ENCODE peak calls at places on chromosomes 16 and 17, in eight cellular contexts. One of them, this sample, is unnamed.

GRCh38 chr17:18855831-18856624 is 1.9 kb upstream of the PRPSAP2 start:
- DNase-seq in DND-41: peak; percentile 92
- DNase-seq in AG04449: peak; percentile 75
- DNase-seq in CD8-positive, alpha-beta memory T cell: peak; percentile 84
- DNase-seq in cardiac fibroblast: peak; percentile 95
- DNase-seq in GM12865: peak; percentile 94
- DNase-seq in neuronal stem cell: peak; percentile 93
- DNase-seq in adrenal gland: peak; percentile 96
- DNase-seq in this sample: peak; percentile 95

GRCh38 chr16:85717393-85718152 is 28.8 kb upstream of the GINS2 start:
- DNase-seq in DND-41: peak; percentile 65
- DNase-seq in AG04449: no peak
- DNase-seq in CD8-positive, alpha-beta memory T cell: peak; percentile 40
- DNase-seq in cardiac fibroblast: peak; percentile 72
- DNase-seq in GM12865: peak; percentile 76
- DNase-seq in neuronal stem cell: peak; percentile 81
- DNase-seq in adrenal gland: peak; percentile 88
- DNase-seq in this sample: peak; percentile 81

GRCh38 chr17:9668532-9668931 is 23.2 kb downstream of the USP43 start:
- DNase-seq in DND-41: no peak
- DNase-seq in AG04449: no peak
- DNase-seq in CD8-positive, alpha-beta memory T cell: no peak
- DNase-seq in cardiac fibroblast: no peak
- DNase-seq in GM12865: no peak
- DNase-seq in neuronal stem cell: no peak
- DNase-seq in adrenal gland: no peak
- DNase-seq in this sample: no peak

GRCh38 chr16:80972611-80973010 is 34.1 kb downstream of the CMC2 start:
- DNase-seq in DND-41: no peak
- DNase-seq in AG04449: no peak
- DNase-seq in CD8-positive, alpha-beta memory T cell: no peak
- DNase-seq in cardiac fibroblast: no peak
- DNase-seq in GM12865: no peak
- DNase-seq in neuronal stem cell: no peak
- DNase-seq in adrenal gland: no peak
- DNase-seq in this sample: no peak

GRCh38 chr16:74623214-74623842 is 16.4 kb upstream of the GLG1 start:
- DNase-seq in DND-41: no peak
- DNase-seq in AG04449: no peak
- DNase-seq in CD8-positive, alpha-beta memory T cell: peak; percentile 21
- DNase-seq in cardiac fibroblast: peak; percentile 68
- DNase-seq in GM12865: peak; percentile 65
- DNase-seq in neuronal stem cell: peak; percentile 3
- DNase-seq in adrenal gland: no peak
- DNase-seq in this sample: no peak

GRCh38 chr17:39632153-39632941 is 4.6 kb upstream of the STARD3 start:
- DNase-seq in DND-41: no peak
- DNase-seq in AG04449: no peak
- DNase-seq in CD8-positive, alpha-beta memory T cell: no peak
- DNase-seq in cardiac fibroblast: no peak
- DNase-seq in GM12865: no peak
- DNase-seq in neuronal stem cell: no peak
- DNase-seq in adrenal gland: no peak
- DNase-seq in this sample: peak; percentile 96

GRCh38 chr17:50883850-50884291 is 17.7 kb upstream of the TOB1 start:
- DNase-seq in DND-41: no peak
- DNase-seq in AG04449: no peak
- DNase-seq in CD8-positive, alpha-beta memory T cell: no peak
- DNase-seq in cardiac fibroblast: no peak
- DNase-seq in GM12865: peak; percentile 23
- DNase-seq in neuronal stem cell: no peak
- DNase-seq in adrenal gland: no peak
- DNase-seq in this sample: peak; percentile 64

GRCh38 chr16:2178321-2179106 is 17.9 kb downstream of the CASKIN1 start:
- DNase-seq in DND-41: no peak
- DNase-seq in AG04449: no peak
- DNase-seq in CD8-positive, alpha-beta memory T cell: peak; percentile 36
- DNase-seq in cardiac fibroblast: peak; percentile 43
- DNase-seq in GM12865: no peak
- DNase-seq in neuronal stem cell: no peak
- DNase-seq in adrenal gland: no peak
- DNase-seq in this sample: peak; percentile 45

GRCh38 chr17:79497949-79498348 is 112.9 kb downstream of the RBFOX3 start:
- DNase-seq in DND-41: no peak
- DNase-seq in AG04449: no peak
- DNase-seq in CD8-positive, alpha-beta memory T cell: no peak
- DNase-seq in cardiac fibroblast: no peak
- DNase-seq in GM12865: no peak
- DNase-seq in neuronal stem cell: no peak
- DNase-seq in adrenal gland: no peak
- DNase-seq in this sample: no peak

GRCh38 chr16:86046901-86047300 is 147.9 kb downstream of the IRF8 start:
- DNase-seq in DND-41: no peak
- DNase-seq in AG04449: no peak
- DNase-seq in CD8-positive, alpha-beta memory T cell: no peak
- DNase-seq in cardiac fibroblast: no peak
- DNase-seq in GM12865: no peak
- DNase-seq in neuronal stem cell: no peak
- DNase-seq in adrenal gland: no peak
- DNase-seq in this sample: no peak

GRCh38 chr17:55140751-55141150 is 124.0 kb upstream of the HLF start:
- DNase-seq in DND-41: no peak
- DNase-seq in AG04449: no peak
- DNase-seq in CD8-positive, alpha-beta memory T cell: no peak
- DNase-seq in cardiac fibroblast: no peak
- DNase-seq in GM12865: no peak
- DNase-seq in neuronal stem cell: peak; percentile 6
- DNase-seq in adrenal gland: no peak
- DNase-seq in this sample: no peak

GRCh38 chr17:4901648-4902344 is 1.1 kb downstream of the CHRNE start:
- DNase-seq in DND-41: no peak
- DNase-seq in AG04449: no peak
- DNase-seq in CD8-positive, alpha-beta memory T cell: no peak
- DNase-seq in cardiac fibroblast: no peak
- DNase-seq in GM12865: no peak
- DNase-seq in neuronal stem cell: no peak
- DNase-seq in adrenal gland: no peak
- DNase-seq in this sample: peak; percentile 76

GRCh38 chr16:89924298-89924924 is 1.3 kb downstream of the TUBB3 start:
- DNase-seq in DND-41: peak; percentile 57
- DNase-seq in AG04449: no peak
- DNase-seq in CD8-positive, alpha-beta memory T cell: no peak
- DNase-seq in cardiac fibroblast: peak; percentile 72
- DNase-seq in GM12865: peak; percentile 37
- DNase-seq in neuronal stem cell: peak; percentile 94
- DNase-seq in adrenal gland: peak; percentile 54
- DNase-seq in this sample: no peak

GRCh38 chr16:58933186-58933585 is 199.1 kb upstream of the GOT2 start:
- DNase-seq in DND-41: no peak
- DNase-seq in AG04449: no peak
- DNase-seq in CD8-positive, alpha-beta memory T cell: no peak
- DNase-seq in cardiac fibroblast: no peak
- DNase-seq in GM12865: no peak
- DNase-seq in neuronal stem cell: no peak
- DNase-seq in adrenal gland: no peak
- DNase-seq in this sample: no peak

GRCh38 chr16:72111653-72112451 is 18.2 kb downstream of the DHX38 start:
- DNase-seq in DND-41: no peak
- DNase-seq in AG04449: no peak
- DNase-seq in CD8-positive, alpha-beta memory T cell: no peak
- DNase-seq in cardiac fibroblast: no peak
- DNase-seq in GM12865: no peak
- DNase-seq in neuronal stem cell: no peak
- DNase-seq in adrenal gland: no peak
- DNase-seq in this sample: no peak

DNA sequence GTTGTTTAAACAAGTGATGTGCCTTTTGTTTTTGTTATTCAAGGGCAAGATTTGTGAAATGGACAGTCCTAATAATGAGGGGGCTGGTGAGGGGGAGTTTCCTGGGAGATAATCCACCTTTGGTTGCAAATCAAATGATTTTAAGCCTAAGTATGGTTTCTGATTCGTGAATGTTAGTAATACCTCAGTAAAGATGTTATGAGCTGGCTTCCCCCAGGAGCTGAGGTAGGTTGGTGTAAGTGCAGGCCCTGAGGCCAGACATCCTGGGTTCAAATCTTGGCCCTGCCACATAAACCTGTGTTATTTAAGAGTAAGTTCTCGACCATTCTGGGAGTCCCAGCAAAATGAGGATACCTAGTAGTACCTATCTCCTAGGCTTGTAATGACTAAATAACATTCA is 1.5 kb downstream of the SNX29 start:
- DNase-seq in DND-41: no peak
- DNase-seq in AG04449: no peak
- DNase-seq in CD8-positive, alpha-beta memory T cell: no peak
- DNase-seq in cardiac fibroblast: no peak
- DNase-seq in GM12865: no peak
- DNase-seq in neuronal stem cell: no peak
- DNase-seq in adrenal gland: no peak
- DNase-seq in this sample: no peak
- H3K4me3 ChIP-seq in DND-41: peak overlapping the region; percentile 100
- H3K4me3 ChIP-seq in AG04449: peak overlapping the region; percentile 96
- H3K4me3 ChIP-seq in CD8-positive, alpha-beta memory T cell: no peak overlapping the region
- H3K4me3 ChIP-seq in cardiac fibroblast: no peak overlapping the region
- H3K4me3 ChIP-seq in GM12865: peak overlapping the region; percentile 76
- H3K4me3 ChIP-seq in neuronal stem cell: no peak overlapping the region
- H3K4me3 ChIP-seq in adrenal gland: no peak overlapping the region
- H3K4me3 ChIP-seq in this sample: no peak overlapping the region

GRCh38 chr16:9820481-9821246 is 361.6 kb downstream of the GRIN2A start:
- DNase-seq in DND-41: no peak
- DNase-seq in AG04449: no peak
- DNase-seq in CD8-positive, alpha-beta memory T cell: no peak
- DNase-seq in cardiac fibroblast: no peak
- DNase-seq in GM12865: no peak
- DNase-seq in neuronal stem cell: peak; percentile 76
- DNase-seq in adrenal gland: no peak
- DNase-seq in this sample: no peak
- H3K4me3 ChIP-seq in DND-41: no peak overlapping the region
- H3K4me3 ChIP-seq in AG04449: no peak overlapping the region
- H3K4me3 ChIP-seq in CD8-positive, alpha-beta memory T cell: no peak overlapping the region
- H3K4me3 ChIP-seq in cardiac fibroblast: no peak overlapping the region
- H3K4me3 ChIP-seq in GM12865: no peak overlapping the region
- H3K4me3 ChIP-seq in neuronal stem cell: no peak overlapping the region
- H3K4me3 ChIP-seq in adrenal gland: no peak overlapping the region
- H3K4me3 ChIP-seq in this sample: no peak overlapping the region

GRCh38 chr16:84617068-84617630 is 729 bp downstream of the COTL1 start:
- DNase-seq in DND-41: no peak
- DNase-seq in AG04449: no peak
- DNase-seq in CD8-positive, alpha-beta memory T cell: no peak
- DNase-seq in cardiac fibroblast: no peak
- DNase-seq in GM12865: peak; percentile 66
- DNase-seq in neuronal stem cell: no peak
- DNase-seq in adrenal gland: no peak
- DNase-seq in this sample: no peak

GRCh38 chr16:84614075-84614474 is 3.8 kb downstream of the COTL1 start:
- DNase-seq in DND-41: no peak
- DNase-seq in AG04449: no peak
- DNase-seq in CD8-positive, alpha-beta memory T cell: no peak
- DNase-seq in cardiac fibroblast: no peak
- DNase-seq in GM12865: no peak
- DNase-seq in neuronal stem cell: no peak
- DNase-seq in adrenal gland: no peak
- DNase-seq in this sample: no peak

GRCh38 chr16:84616515-84616914 is 1.4 kb downstream of the COTL1 start:
- DNase-seq in DND-41: no peak
- DNase-seq in AG04449: no peak
- DNase-seq in CD8-positive, alpha-beta memory T cell: no peak
- DNase-seq in cardiac fibroblast: no peak
- DNase-seq in GM12865: peak; percentile 52
- DNase-seq in neuronal stem cell: no peak
- DNase-seq in adrenal gland: no peak
- DNase-seq in this sample: peak; percentile 47

GRCh38 chr16:84613408-84614071 is 4.3 kb downstream of the COTL1 start:
- DNase-seq in DND-41: no peak
- DNase-seq in AG04449: no peak
- DNase-seq in CD8-positive, alpha-beta memory T cell: no peak
- DNase-seq in cardiac fibroblast: no peak
- DNase-seq in GM12865: no peak
- DNase-seq in neuronal stem cell: no peak
- DNase-seq in adrenal gland: no peak
- DNase-seq in this sample: no peak

GRCh38 chr16:84614914-84615813 is 2.7 kb downstream of the COTL1 start:
- DNase-seq in DND-41: no peak
- DNase-seq in AG04449: no peak
- DNase-seq in CD8-positive, alpha-beta memory T cell: no peak
- DNase-seq in cardiac fibroblast: no peak
- DNase-seq in GM12865: no peak
- DNase-seq in neuronal stem cell: no peak
- DNase-seq in adrenal gland: no peak
- DNase-seq in this sample: no peak
- H3K4me3 ChIP-seq in DND-41: no peak overlapping the region
- H3K4me3 ChIP-seq in AG04449: peak overlapping the region; percentile 65
- H3K4me3 ChIP-seq in CD8-positive, alpha-beta memory T cell: peak overlapping the region; percentile 38
- H3K4me3 ChIP-seq in cardiac fibroblast: no peak overlapping the region
- H3K4me3 ChIP-seq in GM12865: peak overlapping the region; percentile 86
- H3K4me3 ChIP-seq in neuronal stem cell: no peak overlapping the region
- H3K4me3 ChIP-seq in adrenal gland: no peak overlapping the region
- H3K4me3 ChIP-seq in this sample: peak overlapping the region; percentile 84

GRCh38 chr16:88382491-88383400 is at the start of gene ZNF469:
- DNase-seq in DND-41: no peak
- DNase-seq in AG04449: no peak
- DNase-seq in CD8-positive, alpha-beta memory T cell: no peak
- DNase-seq in cardiac fibroblast: peak; percentile 49
- DNase-seq in GM12865: no peak
- DNase-seq in neuronal stem cell: no peak
- DNase-seq in adrenal gland: no peak
- DNase-seq in this sample: no peak

GRCh38 chr16:88385831-88386815 is 3.4 kb downstream of the ZNF469 start:
- DNase-seq in DND-41: no peak
- DNase-seq in AG04449: no peak
- DNase-seq in CD8-positive, alpha-beta memory T cell: no peak
- DNase-seq in cardiac fibroblast: no peak
- DNase-seq in GM12865: no peak
- DNase-seq in neuronal stem cell: no peak
- DNase-seq in adrenal gland: no peak
- DNase-seq in this sample: no peak

GRCh38 chr16:88383401-88384221 is 852 bp downstream of the ZNF469 start:
- DNase-seq in DND-41: no peak
- DNase-seq in AG04449: no peak
- DNase-seq in CD8-positive, alpha-beta memory T cell: no peak
- DNase-seq in cardiac fibroblast: peak; percentile 51
- DNase-seq in GM12865: no peak
- DNase-seq in neuronal stem cell: no peak
- DNase-seq in adrenal gland: peak; percentile 50
- DNase-seq in this sample: no peak

GRCh38 chr16:88385112-88385594 is 2.4 kb downstream of the ZNF469 start:
- DNase-seq in DND-41: no peak
- DNase-seq in AG04449: no peak
- DNase-seq in CD8-positive, alpha-beta memory T cell: no peak
- DNase-seq in cardiac fibroblast: no peak
- DNase-seq in GM12865: no peak
- DNase-seq in neuronal stem cell: no peak
- DNase-seq in adrenal gland: no peak
- DNase-seq in this sample: no peak

GRCh38 chr16:88384222-88385111 is 1.7 kb downstream of the ZNF469 start:
- DNase-seq in DND-41: no peak
- DNase-seq in AG04449: no peak
- DNase-seq in CD8-positive, alpha-beta memory T cell: no peak
- DNase-seq in cardiac fibroblast: no peak
- DNase-seq in GM12865: no peak
- DNase-seq in neuronal stem cell: no peak
- DNase-seq in adrenal gland: no peak
- DNase-seq in this sample: no peak
- H3K4me3 ChIP-seq in DND-41: no peak overlapping the region
- H3K4me3 ChIP-seq in AG04449: peak overlapping the region; percentile 72
- H3K4me3 ChIP-seq in CD8-positive, alpha-beta memory T cell: no peak overlapping the region
- H3K4me3 ChIP-seq in cardiac fibroblast: peak overlapping the region; percentile 42
- H3K4me3 ChIP-seq in GM12865: no peak overlapping the region
- H3K4me3 ChIP-seq in neuronal stem cell: peak overlapping the region; percentile 74
- H3K4me3 ChIP-seq in adrenal gland: no peak overlapping the region
- H3K4me3 ChIP-seq in this sample: no peak overlapping the region

GRCh38 chr16:84404936-84405640 is 36.8 kb downstream of the ATP2C2 start:
- DNase-seq in DND-41: no peak
- DNase-seq in AG04449: no peak
- DNase-seq in CD8-positive, alpha-beta memory T cell: no peak
- DNase-seq in cardiac fibroblast: no peak
- DNase-seq in GM12865: no peak
- DNase-seq in neuronal stem cell: no peak
- DNase-seq in adrenal gland: no peak
- DNase-seq in this sample: no peak
- H3K4me3 ChIP-seq in DND-41: no peak overlapping the region
- H3K4me3 ChIP-seq in AG04449: no peak overlapping the region
- H3K4me3 ChIP-seq in CD8-positive, alpha-beta memory T cell: no peak overlapping the region
- H3K4me3 ChIP-seq in cardiac fibroblast: no peak overlapping the region
- H3K4me3 ChIP-seq in GM12865: no peak overlapping the region
- H3K4me3 ChIP-seq in neuronal stem cell: no peak overlapping the region
- H3K4me3 ChIP-seq in adrenal gland: no peak overlapping the region
- H3K4me3 ChIP-seq in this sample: no peak overlapping the region

This sample was measured in colonic mucosa.